ENCODE peak calls at places on chromosomes 1 and 21, in five cellular contexts. P is K562, F is AG09309, C is uterus, E is lower lobe of right lung. T is an unnamed sample.

GRCh38 chr1:187621961-187622360 is 793.2 kb downstream of the PLA2G4A start:
- DNase-seq in P (no peak), F (no peak), C (no peak), E (no peak), T (peak; percentile 35)

GRCh38 chr1:5728956-5729355 is 263.3 kb downstream of the NPHP4 start:
- DNase-seq in P (no peak), F (no peak), C (no peak), E (no peak), T (no peak)

GRCh38 chr1:155064109-155064812 is 721 bp downstream of the EFNA4 start:
- DNase-seq in P (peak; percentile 61), F (no peak), C (no peak), E (no peak), T (peak; percentile 34)

GRCh38 chr1:24870551-24871195 is 59.4 kb downstream of the RUNX3 start:
- DNase-seq in P (no peak), F (no peak), C (no peak), E (no peak), T (no peak)

GRCh38 chr1:191886977-191887376 is 271.3 kb upstream of the RGS18 start:
- DNase-seq in P (no peak), F (no peak), C (no peak), E (no peak), T (peak; percentile 19)

GRCh38 chr1:240734001-240734400 is 122.0 kb upstream of the GREM2 start:
- DNase-seq in P (no peak), F (no peak), C (no peak), E (no peak), T (no peak)

GRCh38 chr1:94193128-94193527 is 44.3 kb downstream of the ARHGAP29 start:
- DNase-seq in P (no peak), F (no peak), C (no peak), E (no peak), T (no peak)

GRCh38 chr21:29374481-29374880 is 75.8 kb downstream of the BACH1 start:
- DNase-seq in P (no peak), F (no peak), C (no peak), E (no peak), T (no peak)

GRCh38 chr21:36494557-36494956 is 14.6 kb upstream of the CLDN14 start:
- DNase-seq in P (no peak), F (no peak), C (no peak), E (no peak), T (no peak)

GRCh38 chr21:33783580-33783979 is 132.0 kb downstream of the ATP5PO start:
- DNase-seq in P (no peak), F (no peak), C (no peak), E (no peak), T (no peak)

GRCh38 chr1:12620931-12621330 is 2.9 kb upstream of the DHRS3 start:
- DNase-seq in P (no peak), F (no peak), C (no peak), E (no peak), T (no peak)

GRCh38 chr1:169368406-169368769 is 393 bp downstream of the BLZF1 start:
- DNase-seq in P (peak; percentile 31), F (no peak), C (no peak), E (no peak), T (peak; percentile 40)

GRCh38 chr1:64212023-64212422 is 8.6 kb downstream of the UBE2U start:
- DNase-seq in P (no peak), F (peak; percentile 51), C (no peak), E (no peak), T (no peak)

GRCh38 chr21:46099476-46099875 is 1.6 kb downstream of the COL6A2 start:
- DNase-seq in P (peak; percentile 13), F (no peak), C (peak; percentile 54), E (peak; percentile 42), T (no peak)

GRCh38 chr1:32470991-32471694 is 6.3 kb downstream of the ZBTB8B start:
- DNase-seq in P (peak; percentile 80), F (no peak), C (no peak), E (no peak), T (peak; percentile 55)

GRCh38 chr1:200082329-200082728 is 54.8 kb downstream of the NR5A2 start:
- DNase-seq in P (no peak), F (no peak), C (no peak), E (no peak), T (no peak)

GRCh38 chr1:160098852-160099647 is 631 bp upstream of the IGSF8 start:
- DNase-seq in P (peak; percentile 99), F (peak; percentile 66), C (peak; percentile 99), E (peak; percentile 98), T (peak; percentile 97)
- TF ChIP-seq CTCF in P (no peak), F (no peak), C (no peak), E (no peak), T (no peak)

GRCh38 chr1:117609471-117609911 is 3.6 kb downstream of the TENT5C start:
- DNase-seq in P (no peak), F (no peak), C (peak; percentile 55), E (no peak), T (no peak)
- H3K4me3 ChIP-seq in P (no peak overlapping the region), F (no peak overlapping the region), C (no peak overlapping the region), E (peak overlapping the region; percentile 82), T (no peak overlapping the region)

DNA sequence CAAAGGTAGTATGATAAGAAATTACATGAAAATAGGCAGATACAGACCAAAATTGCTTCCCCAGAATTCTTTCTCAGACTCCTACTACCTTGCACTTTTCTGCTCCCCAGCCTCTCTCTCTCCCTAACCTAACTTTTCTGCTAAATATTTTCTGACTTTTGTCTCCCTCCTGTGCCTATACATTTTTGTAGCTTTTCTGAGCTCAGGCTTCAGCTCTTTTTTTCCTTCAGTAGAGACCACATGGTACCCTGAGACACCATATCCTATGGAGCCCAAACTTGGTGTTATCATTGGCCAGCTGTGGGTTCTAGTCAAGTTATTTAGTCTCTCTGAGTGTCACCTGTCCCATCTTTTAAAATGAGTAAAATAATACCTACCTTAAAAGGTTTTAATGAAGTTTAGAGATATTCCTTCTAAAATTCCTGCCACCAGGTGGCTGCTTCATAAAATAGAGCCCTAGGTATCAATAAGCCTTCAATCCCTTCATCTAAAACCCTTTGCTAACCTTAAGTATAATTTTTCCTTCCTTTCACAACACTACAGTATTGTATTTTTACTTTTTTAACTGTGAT is 237.7 kb upstream of the DUSP10 start:
- DNase-seq in P (no peak), F (no peak), C (no peak), E (no peak), T (no peak)
- TF ChIP-seq CTCF in P (peak; percentile 11), F (no peak), C (no peak), E (no peak), T (no peak)

GRCh38 chr1:66330711-66331110 is 203.2 kb upstream of the SGIP1 start:
- DNase-seq in P (no peak), F (no peak), C (no peak), E (no peak), T (peak; percentile 45)
- H3K4me3 ChIP-seq in P (no peak overlapping the region), F (no peak overlapping the region), C (no peak overlapping the region), E (no peak overlapping the region), T (peak overlapping the region; percentile 63)

T was measured in GM12865.